ENCODE peak calls at places on chromosome 19, in five cellular contexts. J is endodermal cell; F is PC-3; Y is hepatic stellate cell; D is stimulated activated CD4-positive, alpha-beta T cell treated with anti-CD3 and anti-CD28 coated beads, Interleukin-12 subunit alpha, Interleukin-12 subunit beta, amount 100 ng/mL, for 4 hours. M is an unnamed sample.

GRCh38 chr19:16442386-16443276 is 29.1 kb downstream of the EPS15L1 start:
- DNase-seq in D (no peak), Y (no peak), J (no peak), F (no peak), M (peak; percentile 51)

GRCh38 chr19:5093953-5094718 is 125.2 kb downstream of the KDM4B start:
- DNase-seq in J (no peak), F (no peak), D (no peak), Y (no peak), M (no peak)

GRCh38 chr19:13826652-13827235 is 31.5 kb downstream of the ZSWIM4 start:
- DNase-seq in F (no peak), Y (no peak), D (no peak), J (no peak), M (no peak)

GRCh38 chr19:35642312-35642711 is 767 bp downstream of the ETV2 start:
- DNase-seq in F (no peak), D (no peak), Y (no peak), J (peak; percentile 62), M (no peak)

GRCh38 chr19:31141301-31141700 is 207.9 kb downstream of the TSHZ3 start:
- DNase-seq in J (no peak), F (no peak), Y (no peak), D (no peak), M (no peak)

GRCh38 chr19:44653977-44654784 is 10.5 kb downstream of the PVR start:
- DNase-seq in Y (peak; percentile 43), F (peak; percentile 48), J (peak; percentile 89), D (peak; percentile 62), M (peak; percentile 86)

GRCh38 chr19:3591876-3592613 is 6.8 kb downstream of the GIPC3 start:
- DNase-seq in J (no peak), F (no peak), D (no peak), Y (no peak), M (peak; percentile 20)

GRCh38 chr19:49799798-49800376 is 13.2 kb downstream of the FUZ start:
- DNase-seq in Y (no peak), D (no peak), F (no peak), J (peak; percentile 88), M (peak; percentile 61)

GRCh38 chr19:28706693-28707092 is 506.3 kb downstream of the UQCRFS1 start:
- DNase-seq in J (no peak), Y (no peak), F (peak; percentile 8), D (no peak), M (no peak)

GRCh38 chr19:2171349-2172145 is 7.8 kb downstream of the DOT1L start:
- DNase-seq in F (no peak), J (peak; percentile 83), Y (no peak), D (peak; percentile 70), M (peak; percentile 82)

GRCh38 chr19:17576758-17577532 is 21.5 kb downstream of the COLGALT1 start:
- DNase-seq in Y (no peak), D (peak; percentile 15), F (no peak), J (peak; percentile 100), M (peak; percentile 79)

GRCh38 chr19:17026041-17026658 is 460 bp downstream of the CPAMD8 start:
- DNase-seq in F (no peak), D (no peak), Y (no peak), J (peak; percentile 70), M (no peak)

GRCh38 chr19:18396471-18397241 is 766 bp downstream of the LRRC25 start:
- DNase-seq in J (no peak), D (no peak), F (no peak), Y (no peak), M (no peak)

GRCh38 chr19:4597975-4598671 is 38.6 kb upstream of the SEMA6B start:
- DNase-seq in D (peak; percentile 40), Y (no peak), J (peak; percentile 94), F (peak; percentile 61), M (peak; percentile 87)

GRCh38 chr19:40578442-40578908 is 1.8 kb downstream of the SHKBP1 start:
- DNase-seq in F (peak; percentile 23), D (no peak), J (peak; percentile 90), Y (no peak), M (no peak)

M was measured in Karpas-422.